ENCODE peak calls at places on chromosome 1, in four cellular contexts. D is NCI-H1436, V is aorta, R is iris pigment epithelial cell. Q is an unnamed sample.

GRCh38 chr1:145995148-145995851 is 1.1 kb downstream of the TXNIP start:
- DNase-seq in D (no peak), V (no peak), R (no peak), Q (no peak)

GRCh38 chr1:198681831-198682756 is 43.3 kb downstream of the PTPRC start:
- DNase-seq in D (peak), R (peak), V (no peak), Q (peak)

GRCh38 chr1:183287191-183287675 is 101.2 kb downstream of the LAMC2 start:
- DNase-seq in R (peak), V (no peak), D (no peak), Q (no peak)

GRCh38 chr1:76759950-76760349 is 107.3 kb upstream of the ST6GALNAC5 start:
- DNase-seq in D (peak), R (peak), V (no peak), Q (peak)

GRCh38 chr1:175188936-175189335 is 3.6 kb downstream of the KIAA0040 start:
- DNase-seq in R (no peak), D (no peak), V (no peak), Q (no peak)

GRCh38 chr1:200751717-200752116 is 13.0 kb downstream of the CAMSAP2 start:
- DNase-seq in V (no peak), R (no peak), D (no peak), Q (no peak)

GRCh38 chr1:111758373-111758772 is 2.7 kb downstream of the DDX20 start:
- DNase-seq in V (no peak), R (no peak), D (no peak), Q (no peak)

GRCh38 chr1:27491748-27492700 is 2.1 kb upstream of the WASF2 start:
- DNase-seq in D (no peak), R (no peak), V (peak), Q (no peak)

GRCh38 chr1:39850606-39851216 is 32.6 kb downstream of the TRIT1 start:
- DNase-seq in V (no peak), D (no peak), R (no peak), Q (no peak)

GRCh38 chr1:5954964-5955363 is 37.3 kb downstream of the NPHP4 start:
- DNase-seq in R (no peak), D (no peak), V (no peak), Q (no peak)

GRCh38 chr1:152148991-152149390 is 10.0 kb downstream of the RPTN start:
- DNase-seq in R (peak), D (no peak), V (no peak), Q (peak)

Q was measured in EL.